ENCODE peak calls at places on chromosomes 7 and 10, in eight cellular contexts. One of them, this sample, is unnamed.

GRCh38 chr7:44061645-44062179 is 3.7 kb downstream of the PGAM2 start:
- DNase-seq in CD14-positive monocyte: no peak
- DNase-seq in retina: no peak
- DNase-seq in breast epithelium: peak
- DNase-seq in upper lobe of right lung: peak
- DNase-seq in NCI-H1092 treated with DMSO at 0.1 percent for 48 hours: no peak
- DNase-seq in naive B cell: no peak
- DNase-seq in stimulated activated CD4-positive, alpha-beta T cell treated with anti-CD3 and anti-CD28 coated beads, Interleukin-1b, Interleukin-23, amount 100 ng/mL, for 24 hours: no peak
- DNase-seq in this sample: no peak

GRCh38 chr7:112726076-112726475 is 64.1 kb downstream of the TMEM168 start:
- DNase-seq in CD14-positive monocyte: no peak
- DNase-seq in retina: no peak
- DNase-seq in breast epithelium: no peak
- DNase-seq in upper lobe of right lung: no peak
- DNase-seq in NCI-H1092 treated with DMSO at 0.1 percent for 48 hours: no peak
- DNase-seq in naive B cell: no peak
- DNase-seq in stimulated activated CD4-positive, alpha-beta T cell treated with anti-CD3 and anti-CD28 coated beads, Interleukin-1b, Interleukin-23, amount 100 ng/mL, for 24 hours: no peak
- DNase-seq in this sample: no peak

GRCh38 chr10:6409982-6410694 is 169.9 kb downstream of the PRKCQ start:
- DNase-seq in CD14-positive monocyte: no peak
- DNase-seq in retina: peak
- DNase-seq in breast epithelium: no peak
- DNase-seq in upper lobe of right lung: no peak
- DNase-seq in NCI-H1092 treated with DMSO at 0.1 percent for 48 hours: no peak
- DNase-seq in naive B cell: no peak
- DNase-seq in stimulated activated CD4-positive, alpha-beta T cell treated with anti-CD3 and anti-CD28 coated beads, Interleukin-1b, Interleukin-23, amount 100 ng/mL, for 24 hours: no peak
- DNase-seq in this sample: no peak

GRCh38 chr7:22452142-22452763 is 47.7 kb downstream of the STEAP1B start:
- DNase-seq in CD14-positive monocyte: no peak
- DNase-seq in retina: peak
- DNase-seq in breast epithelium: peak
- DNase-seq in upper lobe of right lung: peak
- DNase-seq in NCI-H1092 treated with DMSO at 0.1 percent for 48 hours: no peak
- DNase-seq in naive B cell: peak
- DNase-seq in stimulated activated CD4-positive, alpha-beta T cell treated with anti-CD3 and anti-CD28 coated beads, Interleukin-1b, Interleukin-23, amount 100 ng/mL, for 24 hours: peak
- DNase-seq in this sample: peak

GRCh38 chr7:17965600-17965999 is 25.3 kb upstream of the SNX13 start:
- DNase-seq in CD14-positive monocyte: no peak
- DNase-seq in retina: no peak
- DNase-seq in breast epithelium: no peak
- DNase-seq in upper lobe of right lung: no peak
- DNase-seq in NCI-H1092 treated with DMSO at 0.1 percent for 48 hours: no peak
- DNase-seq in naive B cell: no peak
- DNase-seq in stimulated activated CD4-positive, alpha-beta T cell treated with anti-CD3 and anti-CD28 coated beads, Interleukin-1b, Interleukin-23, amount 100 ng/mL, for 24 hours: no peak
- DNase-seq in this sample: no peak

GRCh38 chr7:128137096-128137655 is 103.9 kb upstream of the LEP start:
- DNase-seq in CD14-positive monocyte: peak
- DNase-seq in retina: no peak
- DNase-seq in breast epithelium: no peak
- DNase-seq in upper lobe of right lung: no peak
- DNase-seq in NCI-H1092 treated with DMSO at 0.1 percent for 48 hours: no peak
- DNase-seq in naive B cell: no peak
- DNase-seq in stimulated activated CD4-positive, alpha-beta T cell treated with anti-CD3 and anti-CD28 coated beads, Interleukin-1b, Interleukin-23, amount 100 ng/mL, for 24 hours: no peak
- DNase-seq in this sample: no peak

GRCh38 chr10:89283988-89284475 is 17.8 kb upstream of the IFIT2 start:
- DNase-seq in CD14-positive monocyte: no peak
- DNase-seq in retina: peak
- DNase-seq in breast epithelium: no peak
- DNase-seq in upper lobe of right lung: no peak
- DNase-seq in NCI-H1092 treated with DMSO at 0.1 percent for 48 hours: peak
- DNase-seq in naive B cell: no peak
- DNase-seq in stimulated activated CD4-positive, alpha-beta T cell treated with anti-CD3 and anti-CD28 coated beads, Interleukin-1b, Interleukin-23, amount 100 ng/mL, for 24 hours: no peak
- DNase-seq in this sample: no peak

GRCh38 chr10:63157845-63158624 is 24.9 kb downstream of the NRBF2 start:
- DNase-seq in CD14-positive monocyte: peak
- DNase-seq in retina: peak
- DNase-seq in breast epithelium: no peak
- DNase-seq in upper lobe of right lung: no peak
- DNase-seq in NCI-H1092 treated with DMSO at 0.1 percent for 48 hours: peak
- DNase-seq in naive B cell: peak
- DNase-seq in stimulated activated CD4-positive, alpha-beta T cell treated with anti-CD3 and anti-CD28 coated beads, Interleukin-1b, Interleukin-23, amount 100 ng/mL, for 24 hours: peak
- DNase-seq in this sample: no peak

GRCh38 chr7:13851756-13852155 is 137.7 kb downstream of the ETV1 start:
- DNase-seq in CD14-positive monocyte: no peak
- DNase-seq in retina: peak
- DNase-seq in breast epithelium: no peak
- DNase-seq in upper lobe of right lung: no peak
- DNase-seq in NCI-H1092 treated with DMSO at 0.1 percent for 48 hours: peak
- DNase-seq in naive B cell: no peak
- DNase-seq in stimulated activated CD4-positive, alpha-beta T cell treated with anti-CD3 and anti-CD28 coated beads, Interleukin-1b, Interleukin-23, amount 100 ng/mL, for 24 hours: no peak
- DNase-seq in this sample: no peak

GRCh38 chr7:16320261-16320660 is 101.1 kb downstream of the CRPPA start:
- DNase-seq in CD14-positive monocyte: no peak
- DNase-seq in retina: no peak
- DNase-seq in breast epithelium: no peak
- DNase-seq in upper lobe of right lung: no peak
- DNase-seq in NCI-H1092 treated with DMSO at 0.1 percent for 48 hours: no peak
- DNase-seq in naive B cell: no peak
- DNase-seq in stimulated activated CD4-positive, alpha-beta T cell treated with anti-CD3 and anti-CD28 coated beads, Interleukin-1b, Interleukin-23, amount 100 ng/mL, for 24 hours: no peak
- DNase-seq in this sample: no peak

GRCh38 chr10:101959349-101959916 is 96.5 kb downstream of the ARMH3 start:
- DNase-seq in CD14-positive monocyte: no peak
- DNase-seq in retina: no peak
- DNase-seq in breast epithelium: no peak
- DNase-seq in upper lobe of right lung: no peak
- DNase-seq in NCI-H1092 treated with DMSO at 0.1 percent for 48 hours: no peak
- DNase-seq in naive B cell: no peak
- DNase-seq in stimulated activated CD4-positive, alpha-beta T cell treated with anti-CD3 and anti-CD28 coated beads, Interleukin-1b, Interleukin-23, amount 100 ng/mL, for 24 hours: no peak
- DNase-seq in this sample: no peak

GRCh38 chr7:113793171-113793570 is 125.6 kb downstream of the PPP1R3A start:
- DNase-seq in CD14-positive monocyte: no peak
- DNase-seq in retina: no peak
- DNase-seq in breast epithelium: no peak
- DNase-seq in upper lobe of right lung: no peak
- DNase-seq in NCI-H1092 treated with DMSO at 0.1 percent for 48 hours: no peak
- DNase-seq in naive B cell: no peak
- DNase-seq in stimulated activated CD4-positive, alpha-beta T cell treated with anti-CD3 and anti-CD28 coated beads, Interleukin-1b, Interleukin-23, amount 100 ng/mL, for 24 hours: no peak
- DNase-seq in this sample: no peak

GRCh38 chr10:42933454-42934340 is 143.2 kb upstream of the RET start:
- DNase-seq in CD14-positive monocyte: no peak
- DNase-seq in retina: peak
- DNase-seq in breast epithelium: no peak
- DNase-seq in upper lobe of right lung: peak
- DNase-seq in NCI-H1092 treated with DMSO at 0.1 percent for 48 hours: peak
- DNase-seq in naive B cell: no peak
- DNase-seq in stimulated activated CD4-positive, alpha-beta T cell treated with anti-CD3 and anti-CD28 coated beads, Interleukin-1b, Interleukin-23, amount 100 ng/mL, for 24 hours: no peak
- DNase-seq in this sample: no peak

GRCh38 chr10:15035385-15036301 is 8.1 kb upstream of the OLAH start:
- DNase-seq in CD14-positive monocyte: peak
- DNase-seq in retina: no peak
- DNase-seq in breast epithelium: no peak
- DNase-seq in upper lobe of right lung: peak
- DNase-seq in NCI-H1092 treated with DMSO at 0.1 percent for 48 hours: no peak
- DNase-seq in naive B cell: no peak
- DNase-seq in stimulated activated CD4-positive, alpha-beta T cell treated with anti-CD3 and anti-CD28 coated beads, Interleukin-1b, Interleukin-23, amount 100 ng/mL, for 24 hours: no peak
- DNase-seq in this sample: no peak

GRCh38 chr10:15411035-15411434 is 39.9 kb upstream of the FAM171A1 start:
- DNase-seq in CD14-positive monocyte: no peak
- DNase-seq in retina: no peak
- DNase-seq in breast epithelium: no peak
- DNase-seq in upper lobe of right lung: no peak
- DNase-seq in NCI-H1092 treated with DMSO at 0.1 percent for 48 hours: no peak
- DNase-seq in naive B cell: no peak
- DNase-seq in stimulated activated CD4-positive, alpha-beta T cell treated with anti-CD3 and anti-CD28 coated beads, Interleukin-1b, Interleukin-23, amount 100 ng/mL, for 24 hours: no peak
- DNase-seq in this sample: no peak

GRCh38 chr7:4109481-4110110 is 572.5 kb upstream of the FOXK1 start:
- DNase-seq in CD14-positive monocyte: no peak
- DNase-seq in retina: no peak
- DNase-seq in breast epithelium: no peak
- DNase-seq in upper lobe of right lung: no peak
- DNase-seq in NCI-H1092 treated with DMSO at 0.1 percent for 48 hours: no peak
- DNase-seq in naive B cell: no peak
- DNase-seq in stimulated activated CD4-positive, alpha-beta T cell treated with anti-CD3 and anti-CD28 coated beads, Interleukin-1b, Interleukin-23, amount 100 ng/mL, for 24 hours: no peak
- DNase-seq in this sample: no peak

GRCh38 chr7:12031186-12031585 is 179.9 kb upstream of the TMEM106B start:
- DNase-seq in CD14-positive monocyte: no peak
- DNase-seq in retina: no peak
- DNase-seq in breast epithelium: no peak
- DNase-seq in upper lobe of right lung: no peak
- DNase-seq in NCI-H1092 treated with DMSO at 0.1 percent for 48 hours: no peak
- DNase-seq in naive B cell: no peak
- DNase-seq in stimulated activated CD4-positive, alpha-beta T cell treated with anti-CD3 and anti-CD28 coated beads, Interleukin-1b, Interleukin-23, amount 100 ng/mL, for 24 hours: no peak
- DNase-seq in this sample: no peak

GRCh38 chr10:86162696-86163400 is 203.7 kb downstream of the GRID1 start:
- DNase-seq in CD14-positive monocyte: no peak
- DNase-seq in retina: no peak
- DNase-seq in breast epithelium: no peak
- DNase-seq in upper lobe of right lung: peak
- DNase-seq in NCI-H1092 treated with DMSO at 0.1 percent for 48 hours: no peak
- DNase-seq in naive B cell: no peak
- DNase-seq in stimulated activated CD4-positive, alpha-beta T cell treated with anti-CD3 and anti-CD28 coated beads, Interleukin-1b, Interleukin-23, amount 100 ng/mL, for 24 hours: no peak
- DNase-seq in this sample: no peak

GRCh38 chr10:116909307-116909706 is 60.0 kb downstream of the ENO4 start:
- DNase-seq in CD14-positive monocyte: no peak
- DNase-seq in retina: no peak
- DNase-seq in breast epithelium: no peak
- DNase-seq in upper lobe of right lung: no peak
- DNase-seq in NCI-H1092 treated with DMSO at 0.1 percent for 48 hours: no peak
- DNase-seq in naive B cell: no peak
- DNase-seq in stimulated activated CD4-positive, alpha-beta T cell treated with anti-CD3 and anti-CD28 coated beads, Interleukin-1b, Interleukin-23, amount 100 ng/mL, for 24 hours: no peak
- DNase-seq in this sample: no peak

GRCh38 chr7:32058017-32058416 is 12.2 kb downstream of the PDE1C start:
- DNase-seq in CD14-positive monocyte: no peak
- DNase-seq in retina: no peak
- DNase-seq in breast epithelium: no peak
- DNase-seq in upper lobe of right lung: no peak
- DNase-seq in NCI-H1092 treated with DMSO at 0.1 percent for 48 hours: peak
- DNase-seq in naive B cell: no peak
- DNase-seq in stimulated activated CD4-positive, alpha-beta T cell treated with anti-CD3 and anti-CD28 coated beads, Interleukin-1b, Interleukin-23, amount 100 ng/mL, for 24 hours: no peak
- DNase-seq in this sample: no peak

GRCh38 chr7:39688611-39689485 is 65.5 kb downstream of the RALA start:
- DNase-seq in CD14-positive monocyte: no peak
- DNase-seq in retina: no peak
- DNase-seq in breast epithelium: no peak
- DNase-seq in upper lobe of right lung: no peak
- DNase-seq in NCI-H1092 treated with DMSO at 0.1 percent for 48 hours: no peak
- DNase-seq in naive B cell: no peak
- DNase-seq in stimulated activated CD4-positive, alpha-beta T cell treated with anti-CD3 and anti-CD28 coated beads, Interleukin-1b, Interleukin-23, amount 100 ng/mL, for 24 hours: no peak
- DNase-seq in this sample: no peak

GRCh38 chr10:84537447-84537931 is 209.1 kb downstream of the CCSER2 start:
- DNase-seq in CD14-positive monocyte: no peak
- DNase-seq in retina: peak
- DNase-seq in breast epithelium: no peak
- DNase-seq in upper lobe of right lung: no peak
- DNase-seq in NCI-H1092 treated with DMSO at 0.1 percent for 48 hours: peak
- DNase-seq in naive B cell: peak
- DNase-seq in stimulated activated CD4-positive, alpha-beta T cell treated with anti-CD3 and anti-CD28 coated beads, Interleukin-1b, Interleukin-23, amount 100 ng/mL, for 24 hours: no peak
- DNase-seq in this sample: no peak

GRCh38 chr10:12847361-12847975 is 154.0 kb downstream of the CCDC3 start:
- DNase-seq in CD14-positive monocyte: no peak
- DNase-seq in retina: no peak
- DNase-seq in breast epithelium: no peak
- DNase-seq in upper lobe of right lung: no peak
- DNase-seq in NCI-H1092 treated with DMSO at 0.1 percent for 48 hours: no peak
- DNase-seq in naive B cell: no peak
- DNase-seq in stimulated activated CD4-positive, alpha-beta T cell treated with anti-CD3 and anti-CD28 coated beads, Interleukin-1b, Interleukin-23, amount 100 ng/mL, for 24 hours: no peak
- DNase-seq in this sample: no peak